ENCODE peak calls at places on chromosomes 11 and 22, in ten cellular contexts. S is colonic mucosa, G is esophagus squamous epithelium, W is K562, Z is cardiac muscle cell, Y is fibroblast of mammary gland, M is bronchial epithelial cell, B is adrenal gland, Q is thoracic aorta, P is AG09309. H is an unnamed sample.

GRCh38 chr22:46998346-46998745 is 235.9 kb downstream of the TBC1D22A start:
- DNase-seq in S (no peak), B (no peak), M (no peak), W (no peak), P (no peak), G (no peak), Y (no peak), Q (no peak), Z (no peak), H (no peak)

GRCh38 chr11:9765320-9766101 is 101.6 kb downstream of the SWAP70 start:
- DNase-seq in P (peak; percentile 84), Q (no peak), G (no peak), W (no peak), S (no peak), Z (peak; percentile 79), M (no peak), B (peak; percentile 49), Y (peak; percentile 96), H (peak; percentile 73)

GRCh38 chr11:115503083-115503885 is 931 bp downstream of the CADM1 start:
- DNase-seq in Q (no peak), Y (no peak), B (peak; percentile 77), S (peak; percentile 67), G (no peak), Z (peak; percentile 86), M (peak; percentile 44), W (no peak), P (no peak), H (peak; percentile 14)

GRCh38 chr11:35418282-35418846 is 994 bp downstream of the SLC1A2 start:
- DNase-seq in S (no peak), G (no peak), M (no peak), Z (peak; percentile 15), Y (no peak), P (no peak), Q (no peak), B (no peak), W (no peak), H (no peak)

GRCh38 chr11:110907629-110908028 is 195.4 kb upstream of the ARHGAP20 start:
- DNase-seq in W (no peak), Y (peak; percentile 98), B (peak; percentile 44), Q (no peak), P (peak; percentile 83), G (no peak), S (peak; percentile 65), M (peak; percentile 97), Z (no peak), H (peak; percentile 88)

GRCh38 chr22:42819412-42820069 is 37.5 kb downstream of the ARFGAP3 start:
- DNase-seq in M (no peak), Z (no peak), G (no peak), P (no peak), W (no peak), S (no peak), Y (no peak), Q (no peak), B (no peak), H (no peak)

GRCh38 chr22:23496445-23496833 is 83.7 kb downstream of the IGLL1 start:
- DNase-seq in Z (no peak), G (no peak), Y (no peak), S (no peak), B (no peak), M (no peak), W (no peak), P (no peak), Q (no peak), H (no peak)

GRCh38 chr22:28883917-28884753 is 763 bp downstream of the ZNRF3 start:
- DNase-seq in Z (peak; percentile 60), S (peak; percentile 51), M (no peak), Q (no peak), B (peak; percentile 44), W (peak; percentile 47), G (no peak), Y (no peak), P (no peak), H (no peak)

GRCh38 chr11:117204283-117205080 is 5.3 kb downstream of the TAGLN start:
- DNase-seq in Q (no peak), G (no peak), Z (no peak), B (peak; percentile 45), P (no peak), S (no peak), Y (no peak), M (no peak), W (no peak), H (no peak)

GRCh38 chr22:49957826-49958461 is 2.6 kb upstream of the PIM3 start:
- DNase-seq in M (no peak), G (no peak), P (no peak), W (peak; percentile 38), S (no peak), Y (no peak), Z (no peak), Q (no peak), B (peak; percentile 22), H (no peak)

GRCh38 chr22:45549739-45550138 is 47.1 kb downstream of the FBLN1 start:
- DNase-seq in Z (no peak), W (no peak), Q (no peak), B (no peak), G (no peak), Y (peak; percentile 50), S (no peak), M (peak; percentile 57), P (no peak), H (no peak)

GRCh38 chr11:64186205-64187165 is 514 bp downstream of the STIP1 start:
- DNase-seq in B (no peak), Y (no peak), Z (peak; percentile 28), M (no peak), W (no peak), G (no peak), S (peak; percentile 60), Q (no peak), P (no peak), H (no peak)

GRCh38 chr11:118834428-118835028 is 43.6 kb upstream of the DDX6 start:
- DNase-seq in Q (no peak), P (peak; percentile 4), S (no peak), W (no peak), B (no peak), Y (peak; percentile 12), Z (no peak), G (no peak), M (no peak), H (no peak)

GRCh38 chr11:8038393-8038792 is 42.6 kb upstream of the TUB start:
- DNase-seq in B (no peak), S (no peak), Y (no peak), P (no peak), Q (no peak), G (no peak), M (no peak), Z (no peak), W (no peak), H (no peak)

GRCh38 chr11:104003491-104003890 is 32.9 kb upstream of the DDI1 start:
- DNase-seq in P (no peak), Y (peak; percentile 69), Q (no peak), Z (peak; percentile 24), W (no peak), S (no peak), G (no peak), B (no peak), M (no peak), H (no peak)

GRCh38 chr11:35953081-35953480 is 9.2 kb downstream of the LDLRAD3 start:
- DNase-seq in S (no peak), P (no peak), G (no peak), Z (no peak), Q (no peak), Y (no peak), B (peak; percentile 84), W (no peak), M (no peak), H (no peak)

GRCh38 chr22:30079952-30080533 is at the start of gene HORMAD2:
- DNase-seq in Q (no peak), P (no peak), S (no peak), Y (peak; percentile 19), G (no peak), B (no peak), M (no peak), Z (peak; percentile 24), W (no peak), H (no peak)

GRCh38 chr11:91163619-91164451 is 941.0 kb upstream of the CHORDC1 start:
- DNase-seq in G (no peak), Q (no peak), Z (peak; percentile 25), B (peak; percentile 43), M (no peak), W (no peak), Y (peak; percentile 17), S (no peak), P (no peak), H (no peak)

GRCh38 chr11:64526795-64527194 is 64.2 kb upstream of the SLC22A12 start:
- DNase-seq in P (no peak), W (no peak), Q (no peak), S (no peak), M (no peak), B (no peak), Y (no peak), G (no peak), Z (no peak), H (no peak)

GRCh38 chr11:3936517-3936916 is 81.1 kb downstream of the STIM1 start:
- DNase-seq in G (no peak), Z (no peak), S (no peak), W (no peak), M (no peak), P (no peak), Y (no peak), B (no peak), Q (no peak), H (no peak)
- H3K4me3 ChIP-seq in G (no peak overlapping the region), Z (no peak overlapping the region), S (no peak overlapping the region), W (no peak overlapping the region), M (no peak overlapping the region), P (no peak overlapping the region), Y (no peak overlapping the region), B (no peak overlapping the region), Q (no peak overlapping the region), H (no peak overlapping the region)

DNA sequence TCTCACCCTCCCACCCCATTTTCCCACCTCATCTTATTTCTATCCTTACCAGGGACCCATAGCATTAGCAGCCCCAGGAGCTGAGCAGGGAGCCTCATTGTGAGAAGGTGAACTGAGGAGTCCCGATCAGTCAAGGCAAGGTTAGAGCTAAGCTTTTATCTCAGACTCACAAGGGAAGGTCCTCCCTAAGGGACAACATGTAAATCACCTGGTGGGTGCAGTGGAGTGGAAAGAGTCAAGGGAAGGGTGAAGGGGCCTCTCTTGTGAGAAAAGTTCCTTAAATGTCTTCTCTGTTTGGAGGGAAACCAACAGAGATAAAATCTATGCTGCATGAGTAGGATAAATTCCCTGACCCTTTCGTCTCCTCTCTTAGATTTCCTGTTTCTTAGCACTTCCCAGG is 85.9 kb downstream of the GAB4 start:
- DNase-seq in Z (no peak), Q (no peak), M (no peak), Y (no peak), G (no peak), B (no peak), P (no peak), W (no peak), S (no peak), H (no peak)
- TF ChIP-seq CTCF in Z (no peak), Q (no peak), M (no peak), Y (no peak), G (no peak), B (no peak), P (no peak), W (no peak), S (no peak), H (no peak)

GRCh38 chr11:107929611-107930200 is 1.5 kb downstream of the RAB39A start:
- DNase-seq in Q (no peak), S (no peak), Z (no peak), P (no peak), B (no peak), W (no peak), M (no peak), Y (peak; percentile 2), G (no peak), H (no peak)
- H3K4me3 ChIP-seq in Q (peak overlapping the region; percentile 67), S (peak overlapping the region; percentile 43), Z (peak overlapping the region; percentile 61), P (no peak overlapping the region), B (no peak overlapping the region), W (no peak overlapping the region), M (no peak overlapping the region), Y (no peak overlapping the region), G (no peak overlapping the region), H (no peak overlapping the region)

GRCh38 chr22:38239101-38239761 is 33.6 kb downstream of the TMEM184B start:
- DNase-seq in Q (peak; percentile 50), M (peak; percentile 94), P (peak; percentile 91), Y (peak; percentile 95), S (no peak), B (peak; percentile 67), Z (peak; percentile 25), G (no peak), W (no peak), H (peak; percentile 82)
- TF ChIP-seq CTCF in Q (no peak), M (peak; percentile 12), P (peak; percentile 25), Y (peak; percentile 9), S (no peak), B (peak; percentile 34), Z (peak; percentile 39), G (no peak), W (no peak), H (peak; percentile 38)

H was measured in BJ.